ENCODE peak calls at places on chromosome 4, in six cellular contexts. U is uterus, V is dorsolateral prefrontal cortex, J is fibroblast of pulmonary artery, E is lower lobe of right lung, H is Calu3. G is an unnamed sample.

GRCh38 chr4:29536745-29537144 is 1183.4 kb upstream of the PCDH7 start:
- DNase-seq in U (no peak), V (no peak), J (no peak), E (no peak), H (no peak), G (no peak)

GRCh38 chr4:121122661-121123060 is 41.5 kb downstream of the TNIP3 start:
- DNase-seq in U (no peak), V (no peak), J (peak; percentile 13), E (no peak), H (no peak), G (no peak)

GRCh38 chr4:186737427-186737826 is 13.8 kb upstream of the FAT1 start:
- DNase-seq in U (no peak), V (no peak), J (no peak), E (no peak), H (no peak), G (no peak)

GRCh38 chr4:2852481-2852881 is 8.8 kb downstream of the ADD1 start:
- DNase-seq in U (no peak), V (no peak), J (no peak), E (peak; percentile 51), H (no peak), G (no peak)

GRCh38 chr4:150009533-150009932 is 68.7 kb upstream of the DCLK2 start:
- DNase-seq in U (no peak), V (no peak), J (no peak), E (no peak), H (no peak), G (no peak)

GRCh38 chr4:102612824-102613366 is 111.7 kb downstream of the NFKB1 start:
- DNase-seq in U (no peak), V (no peak), J (no peak), E (no peak), H (no peak), G (no peak)

GRCh38 chr4:76851375-76851774 is 46.6 kb downstream of the SOWAHB start:
- DNase-seq in U (no peak), V (no peak), J (no peak), E (no peak), H (no peak), G (no peak)

GRCh38 chr4:39043697-39044363 is 11.6 kb upstream of the TMEM156 start:
- DNase-seq in U (no peak), V (no peak), J (peak; percentile 75), E (no peak), H (no peak), G (peak; percentile 14)

GRCh38 chr4:78945638-78946179 is 6.5 kb upstream of the PAQR3 start:
- DNase-seq in U (no peak), V (no peak), J (no peak), E (no peak), H (no peak), G (no peak)

GRCh38 chr4:95392886-95393285 is 155.9 kb downstream of the UNC5C start:
- DNase-seq in U (no peak), V (no peak), J (no peak), E (no peak), H (no peak), G (no peak)

GRCh38 chr4:82785248-82786003 is 13.2 kb downstream of the SCD5 start:
- DNase-seq in U (no peak), V (no peak), J (peak; percentile 96), E (no peak), H (peak; percentile 37), G (no peak)

GRCh38 chr4:156999175-156999517 is 27.5 kb upstream of the PDGFC start:
- DNase-seq in U (peak; percentile 24), V (no peak), J (peak; percentile 100), E (no peak), H (peak; percentile 77), G (no peak)

GRCh38 chr4:141768954-141769353 is 132.6 kb downstream of the IL15 start:
- DNase-seq in U (no peak), V (no peak), J (peak; percentile 69), E (no peak), H (no peak), G (no peak)

GRCh38 chr4:140705625-140706275 is 50.4 kb downstream of the TBC1D9 start:
- DNase-seq in U (no peak), V (no peak), J (no peak), E (no peak), H (no peak), G (no peak)

GRCh38 chr4:38091636-38092035 is 131.4 kb downstream of the PTTG2 start:
- DNase-seq in U (no peak), V (no peak), J (no peak), E (no peak), H (no peak), G (no peak)

GRCh38 chr4:86822136-86822535 is 27.0 kb downstream of the SLC10A6 start:
- DNase-seq in U (no peak), V (no peak), J (no peak), E (no peak), H (no peak), G (no peak)

GRCh38 chr4:74328501-74328900 is 20.2 kb downstream of the EPGN start:
- DNase-seq in U (no peak), V (no peak), J (no peak), E (no peak), H (no peak), G (no peak)

GRCh38 chr4:41384992-41385391 is 128.3 kb downstream of the UCHL1 start:
- DNase-seq in U (peak; percentile 72), V (peak; percentile 48), J (no peak), E (peak; percentile 83), H (peak; percentile 36), G (peak; percentile 35)

GRCh38 chr4:176444741-176445140 is 125.0 kb downstream of the SPCS3 start:
- DNase-seq in U (no peak), V (no peak), J (peak; percentile 72), E (no peak), H (no peak), G (no peak)

GRCh38 chr4:150415213-150415612 is 166.7 kb upstream of the MAB21L2 start:
- DNase-seq in U (no peak), V (no peak), J (no peak), E (no peak), H (no peak), G (no peak)

GRCh38 chr4:53705151-53705764 is 114.0 kb upstream of the LNX1 start:
- DNase-seq in U (no peak), V (no peak), J (no peak), E (no peak), H (no peak), G (no peak)

GRCh38 chr4:142565771-142566170 is 280.3 kb downstream of the INPP4B start:
- DNase-seq in U (no peak), V (no peak), J (no peak), E (no peak), H (no peak), G (no peak)

GRCh38 chr4:99159699-99160098 is 15.6 kb upstream of the ADH4 start:
- DNase-seq in U (no peak), V (no peak), J (no peak), E (no peak), H (no peak), G (no peak)
- TF ChIP-seq CTCF in U (no peak), V (no peak), J (no peak), E (no peak), H (no peak), G (no peak)

GRCh38 chr4:83959160-83959559 is 423.3 kb downstream of the GPAT3 start:
- DNase-seq in U (no peak), V (no peak), J (no peak), E (no peak), H (no peak), G (no peak)

GRCh38 chr4:83964996-83965541 is 429.2 kb downstream of the GPAT3 start:
- DNase-seq in U (no peak), V (no peak), J (peak; percentile 10), E (no peak), H (no peak), G (no peak)

GRCh38 chr4:83962492-83962891 is 426.6 kb downstream of the GPAT3 start:
- DNase-seq in U (no peak), V (no peak), J (no peak), E (no peak), H (no peak), G (no peak)

DNA sequence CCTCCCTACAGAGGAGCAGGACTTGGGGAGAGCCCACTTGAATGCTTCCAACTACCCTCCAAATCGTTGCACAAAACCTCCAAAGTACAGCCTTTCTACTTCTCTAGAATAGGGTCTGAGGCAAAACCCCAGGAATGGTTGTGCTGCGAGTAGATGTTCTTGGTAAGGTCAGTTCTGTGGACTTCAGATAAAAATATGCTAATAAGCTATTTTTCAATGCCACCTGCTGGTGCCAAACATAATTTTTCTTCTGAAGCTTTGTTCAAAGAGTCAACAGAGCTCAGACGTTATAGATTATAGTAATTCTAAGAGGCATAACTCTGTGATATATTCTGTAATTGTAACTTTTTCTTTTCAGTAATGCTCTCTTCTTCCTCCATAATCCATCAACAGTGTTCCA is 425.7 kb downstream of the GPAT3 start:
- DNase-seq in U (no peak), V (no peak), J (peak; percentile 33), E (no peak), H (peak; percentile 2), G (no peak)
- TF ChIP-seq CTCF in U (no peak), V (peak; percentile 15), J (peak; percentile 20), E (no peak), H (no peak), G (no peak)

GRCh38 chr4:151530230-151530629 is 121.3 kb downstream of the FHIP1A start:
- DNase-seq in U (no peak), V (no peak), J (no peak), E (no peak), H (no peak), G (no peak)

GRCh38 chr4:151532001-151532708 is 123.2 kb downstream of the FHIP1A start:
- DNase-seq in U (no peak), V (no peak), J (no peak), E (no peak), H (no peak), G (no peak)

GRCh38 chr4:151527699-151528098 is 118.7 kb downstream of the FHIP1A start:
- DNase-seq in U (no peak), V (no peak), J (no peak), E (no peak), H (no peak), G (no peak)

GRCh38 chr4:151529187-151529586 is 120.2 kb downstream of the FHIP1A start:
- DNase-seq in U (no peak), V (no peak), J (no peak), E (no peak), H (no peak), G (no peak)

GRCh38 chr4:151530783-151531182 is 121.8 kb downstream of the FHIP1A start:
- DNase-seq in U (no peak), V (no peak), J (peak; percentile 44), E (no peak), H (no peak), G (no peak)
- TF ChIP-seq CTCF in U (no peak), V (peak; percentile 20), J (peak; percentile 58), E (no peak), H (no peak), G (no peak)

DNA sequence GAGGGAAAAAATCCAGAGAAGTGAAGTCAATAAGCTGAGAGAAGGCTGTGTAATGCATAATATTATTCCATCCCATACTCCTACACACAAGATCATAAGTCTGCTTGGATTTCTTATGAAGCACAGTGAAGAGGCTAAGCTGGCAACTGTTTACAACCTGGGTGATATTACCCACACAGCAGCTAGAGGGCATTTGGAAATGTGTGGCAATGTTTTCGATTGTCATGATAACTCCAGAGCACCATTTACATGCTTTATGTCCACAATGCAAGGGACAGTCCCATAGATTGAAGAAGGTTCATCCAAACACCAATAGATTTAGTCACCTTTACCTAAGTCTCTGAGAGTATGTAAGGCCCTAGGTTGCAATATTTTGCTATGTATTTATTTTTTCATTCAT is 412.2 kb downstream of the PPP3CA start:
- DNase-seq in U (no peak), V (no peak), J (peak; percentile 13), E (no peak), H (no peak), G (no peak)
- TF ChIP-seq CTCF in U (peak; percentile 8), V (peak; percentile 43), J (peak; percentile 35), E (no peak), H (no peak), G (peak; percentile 28)

G was measured in endothelial cell.